ENCODE peak calls at places on chromosome 14, in eight cellular contexts. D is lung microvascular endothelial cell; C is frontal cortex; G is NCI-H460; H is NCI-H1105; K is NCI-H1436; E is naive thymus-derived CD4-positive, alpha-beta T cell; V is T-helper 9 cell. Y is an unnamed sample.

GRCh38 chr14:67733609-67734008 is 31.9 kb downstream of the RDH12 start:
- DNase-seq in K (no peak), V (no peak), D (no peak), C (no peak), E (no peak), H (no peak), G (no peak), Y (no peak)

GRCh38 chr14:71248204-71248603 is 340.9 kb downstream of the PCNX1 start:
- DNase-seq in C (no peak), K (no peak), V (no peak), D (no peak), G (no peak), E (no peak), H (no peak), Y (no peak)

GRCh38 chr14:55850803-55851202 is 267.4 kb upstream of the PELI2 start:
- DNase-seq in H (no peak), V (no peak), E (no peak), K (no peak), G (no peak), D (no peak), C (no peak), Y (no peak)

GRCh38 chr14:29243355-29243754 is 476.8 kb downstream of the FOXG1 start:
- DNase-seq in E (no peak), K (no peak), H (no peak), D (peak; percentile 16), V (no peak), G (no peak), C (no peak), Y (no peak)

GRCh38 chr14:47365248-47365647 is 310.2 kb downstream of the MDGA2 start:
- DNase-seq in E (no peak), C (peak; percentile 3), K (no peak), D (no peak), H (no peak), G (no peak), V (no peak), Y (no peak)

GRCh38 chr14:32808574-32809098 is 130.0 kb upstream of the NPAS3 start:
- DNase-seq in H (peak; percentile 74), D (peak; percentile 15), K (no peak), G (no peak), V (no peak), C (no peak), E (no peak), Y (peak; percentile 49)

GRCh38 chr14:47948981-47949380 is 273.6 kb upstream of the MDGA2 start:
- DNase-seq in K (no peak), D (no peak), V (no peak), E (no peak), G (no peak), H (peak; percentile 27), C (no peak), Y (no peak)

GRCh38 chr14:28321475-28322244 is 444.9 kb upstream of the FOXG1 start:
- DNase-seq in D (no peak), K (no peak), E (no peak), G (no peak), V (no peak), C (no peak), H (no peak), Y (no peak)

GRCh38 chr14:53740570-53740969 is 216.1 kb downstream of the BMP4 start:
- DNase-seq in K (no peak), D (no peak), V (no peak), E (no peak), H (no peak), C (no peak), G (no peak), Y (no peak)

GRCh38 chr14:100025111-100025510 is 40.1 kb upstream of the EVL start:
- DNase-seq in G (peak; percentile 56), D (no peak), E (peak; percentile 22), C (no peak), V (no peak), H (no peak), K (no peak), Y (no peak)

GRCh38 chr14:73591690-73592448 is at the start of gene ACOT4:
- DNase-seq in D (peak; percentile 39), K (peak; percentile 45), E (peak; percentile 43), C (peak; percentile 43), G (peak; percentile 15), V (peak; percentile 29), H (no peak), Y (peak; percentile 57)

GRCh38 chr14:60722836-60723217 is 1.3 kb downstream of the SIX4 start:
- DNase-seq in G (no peak), V (no peak), D (no peak), C (peak; percentile 44), H (peak; percentile 71), K (no peak), E (no peak), Y (no peak)

GRCh38 chr14:104639889-104640548 is 35.4 kb upstream of the TMEM179 start:
- DNase-seq in K (peak; percentile 50), C (peak; percentile 85), D (peak; percentile 73), H (peak; percentile 29), V (peak; percentile 16), G (peak; percentile 67), E (peak; percentile 57), Y (peak; percentile 16)

GRCh38 chr14:91886961-91887360 is 19.6 kb upstream of the TC2N start:
- DNase-seq in C (no peak), G (no peak), E (no peak), V (no peak), K (no peak), H (no peak), D (peak; percentile 83), Y (no peak)

GRCh38 chr14:71891970-71892369 is 40.3 kb upstream of the RGS6 start:
- DNase-seq in E (no peak), C (no peak), V (no peak), K (no peak), D (no peak), G (no peak), H (no peak), Y (no peak)

GRCh38 chr14:100297320-100298300 is 8.6 kb downstream of the SLC25A29 start:
- DNase-seq in H (no peak), V (no peak), E (no peak), G (no peak), D (peak; percentile 88), K (no peak), C (peak; percentile 82), Y (peak; percentile 77)

GRCh38 chr14:87334997-87335675 is 657.8 kb downstream of the GALC start:
- DNase-seq in V (no peak), G (no peak), C (no peak), K (no peak), H (no peak), E (no peak), D (no peak), Y (no peak)

GRCh38 chr14:23327947-23328744 is 6.9 kb downstream of the PABPN1 start:
- DNase-seq in D (peak; percentile 83), H (peak; percentile 72), C (peak; percentile 82), E (peak; percentile 57), K (peak; percentile 51), V (peak; percentile 45), G (peak; percentile 70), Y (peak; percentile 86)

GRCh38 chr14:32932921-32933622 is 5.6 kb upstream of the NPAS3 start:
- DNase-seq in D (no peak), G (no peak), V (no peak), K (no peak), H (no peak), C (peak; percentile 36), E (no peak), Y (no peak)

GRCh38 chr14:95510804-95511203 is 5.6 kb downstream of the SYNE3 start:
- DNase-seq in G (no peak), C (no peak), D (peak; percentile 60), V (no peak), E (no peak), H (no peak), K (no peak), Y (no peak)

GRCh38 chr14:77883479-77884238 is 83.8 kb downstream of the ADCK1 start:
- DNase-seq in K (peak; percentile 46), D (no peak), G (no peak), V (no peak), H (peak; percentile 69), C (no peak), E (no peak), Y (no peak)

GRCh38 chr14:100688598-100689499 is 37.8 kb upstream of the DLK1 start:
- DNase-seq in H (no peak), E (no peak), K (no peak), G (peak; percentile 24), V (no peak), C (peak; percentile 63), D (no peak), Y (no peak)

GRCh38 chr14:104206281-104206904 is 68.0 kb downstream of the KIF26A start:
- DNase-seq in E (no peak), H (peak; percentile 16), C (no peak), V (no peak), K (no peak), D (peak; percentile 23), G (no peak), Y (no peak)

GRCh38 chr14:67837011-67837624 is 17.5 kb downstream of the RAD51B start:
- DNase-seq in H (peak; percentile 37), E (no peak), V (peak; percentile 47), G (peak; percentile 64), K (peak; percentile 6), D (peak; percentile 93), C (no peak), Y (peak; percentile 43)

GRCh38 chr14:104136472-104137296 is 1.7 kb upstream of the KIF26A start:
- DNase-seq in V (no peak), D (no peak), H (no peak), E (no peak), K (no peak), C (no peak), G (peak; percentile 30), Y (no peak)

GRCh38 chr14:73833024-73833423 is 18.6 kb upstream of the PTGR2 start:
- DNase-seq in D (no peak), G (no peak), C (no peak), E (no peak), K (no peak), V (no peak), H (no peak), Y (peak; percentile 90)

GRCh38 chr14:73741876-73742519 is 27.8 kb upstream of the PNMA1 start:
- DNase-seq in G (no peak), K (no peak), E (no peak), C (no peak), H (no peak), D (no peak), V (no peak), Y (no peak)

Y was measured in G401.